ENCODE peak calls at places on chromosomes 3 and 15, in eight cellular contexts. One of them, this sample, is unnamed.
A peak's percentile ranks its signal among the peaks of the same experiment; 100 is the strongest.

GRCh38 chr3:4394567-4394966 is 72.5 kb downstream of the SUMF1 start:
- DNase-seq in A549: no peak
- DNase-seq in AG04450: no peak
- DNase-seq in GM12864: no peak
- DNase-seq in IMR-90: no peak
- DNase-seq in fibroblast of the aortic adventitia: no peak
- DNase-seq in PC-3: no peak
- DNase-seq in GM23338: no peak
- DNase-seq in this sample: no peak

GRCh38 chr15:71325461-71325860 is 210.2 kb downstream of the THSD4 start:
- DNase-seq in A549: no peak
- DNase-seq in PC-3: peak; percentile 32
- DNase-seq in GM12864: no peak
- DNase-seq in GM23338: no peak
- DNase-seq in IMR-90: peak; percentile 55
- DNase-seq in AG04450: no peak
- DNase-seq in fibroblast of the aortic adventitia: peak; percentile 38
- DNase-seq in this sample: no peak

GRCh38 chr15:32675474-32675873 is 34.0 kb downstream of the SCG5 start:
- DNase-seq in IMR-90: no peak
- DNase-seq in fibroblast of the aortic adventitia: no peak
- DNase-seq in PC-3: no peak
- DNase-seq in A549: no peak
- DNase-seq in GM12864: no peak
- DNase-seq in AG04450: no peak
- DNase-seq in GM23338: no peak
- DNase-seq in this sample: no peak

GRCh38 chr3:48928679-48929078 is 10.0 kb downstream of the ARIH2 start:
- DNase-seq in IMR-90: peak; percentile 38
- DNase-seq in PC-3: no peak
- DNase-seq in A549: no peak
- DNase-seq in GM23338: no peak
- DNase-seq in fibroblast of the aortic adventitia: peak; percentile 25
- DNase-seq in AG04450: no peak
- DNase-seq in GM12864: no peak
- DNase-seq in this sample: no peak

GRCh38 chr15:65055201-65055870 is 10.1 kb downstream of the SLC51B start:
- DNase-seq in PC-3: peak; percentile 43
- DNase-seq in A549: no peak
- DNase-seq in GM23338: no peak
- DNase-seq in fibroblast of the aortic adventitia: peak; percentile 43
- DNase-seq in IMR-90: peak; percentile 45
- DNase-seq in AG04450: no peak
- DNase-seq in GM12864: no peak
- DNase-seq in this sample: no peak

GRCh38 chr15:73571346-73571745 is 61.8 kb downstream of the NPTN start:
- DNase-seq in PC-3: no peak
- DNase-seq in GM12864: no peak
- DNase-seq in GM23338: no peak
- DNase-seq in A549: no peak
- DNase-seq in AG04450: no peak
- DNase-seq in IMR-90: no peak
- DNase-seq in fibroblast of the aortic adventitia: no peak
- DNase-seq in this sample: no peak

GRCh38 chr3:152879790-152880174 is 44.9 kb downstream of the P2RY1 start:
- DNase-seq in PC-3: no peak
- DNase-seq in AG04450: no peak
- DNase-seq in fibroblast of the aortic adventitia: no peak
- DNase-seq in IMR-90: no peak
- DNase-seq in A549: no peak
- DNase-seq in GM23338: no peak
- DNase-seq in GM12864: no peak
- DNase-seq in this sample: no peak

GRCh38 chr15:25616471-25616870 is 177.6 kb upstream of the UBE3A start:
- DNase-seq in GM23338: no peak
- DNase-seq in AG04450: no peak
- DNase-seq in PC-3: no peak
- DNase-seq in A549: no peak
- DNase-seq in IMR-90: no peak
- DNase-seq in fibroblast of the aortic adventitia: no peak
- DNase-seq in GM12864: no peak
- DNase-seq in this sample: no peak

GRCh38 chr3:32583708-32584107 is 13.1 kb upstream of the DYNC1LI1 start:
- DNase-seq in fibroblast of the aortic adventitia: no peak
- DNase-seq in PC-3: no peak
- DNase-seq in GM23338: no peak
- DNase-seq in AG04450: no peak
- DNase-seq in IMR-90: peak; percentile 66
- DNase-seq in A549: no peak
- DNase-seq in GM12864: no peak
- DNase-seq in this sample: no peak

GRCh38 chr3:71069797-71070196 is 513.7 kb downstream of the FOXP1 start:
- DNase-seq in GM23338: peak; percentile 72
- DNase-seq in fibroblast of the aortic adventitia: peak; percentile 82
- DNase-seq in PC-3: peak; percentile 86
- DNase-seq in A549: peak; percentile 73
- DNase-seq in GM12864: no peak
- DNase-seq in IMR-90: no peak
- DNase-seq in AG04450: no peak
- DNase-seq in this sample: peak; percentile 64

GRCh38 chr3:33358172-33358781 is 81.0 kb downstream of the FBXL2 start:
- DNase-seq in A549: no peak
- DNase-seq in GM12864: no peak
- DNase-seq in IMR-90: no peak
- DNase-seq in GM23338: no peak
- DNase-seq in PC-3: no peak
- DNase-seq in AG04450: no peak
- DNase-seq in fibroblast of the aortic adventitia: no peak
- DNase-seq in this sample: no peak

GRCh38 chr15:57728436-57728835 is 21.9 kb downstream of the POLR2M start:
- DNase-seq in GM23338: no peak
- DNase-seq in IMR-90: peak; percentile 28
- DNase-seq in PC-3: no peak
- DNase-seq in fibroblast of the aortic adventitia: no peak
- DNase-seq in A549: no peak
- DNase-seq in GM12864: no peak
- DNase-seq in AG04450: no peak
- DNase-seq in this sample: no peak

GRCh38 chr15:42163947-42164550 is 7.6 kb upstream of the PLA2G4F start:
- DNase-seq in PC-3: no peak
- DNase-seq in AG04450: no peak
- DNase-seq in fibroblast of the aortic adventitia: no peak
- DNase-seq in GM23338: no peak
- DNase-seq in A549: no peak
- DNase-seq in GM12864: no peak
- DNase-seq in IMR-90: no peak
- DNase-seq in this sample: no peak

GRCh38 chr3:60309539-60310268 is 941.5 kb downstream of the FHIT start:
- DNase-seq in fibroblast of the aortic adventitia: no peak
- DNase-seq in GM23338: no peak
- DNase-seq in A549: no peak
- DNase-seq in AG04450: no peak
- DNase-seq in GM12864: no peak
- DNase-seq in PC-3: no peak
- DNase-seq in IMR-90: no peak
- DNase-seq in this sample: no peak

GRCh38 chr15:62888628-62889027 is 153.9 kb upstream of the TPM1 start:
- DNase-seq in A549: no peak
- DNase-seq in GM12864: no peak
- DNase-seq in PC-3: peak; percentile 44
- DNase-seq in AG04450: no peak
- DNase-seq in GM23338: no peak
- DNase-seq in fibroblast of the aortic adventitia: no peak
- DNase-seq in IMR-90: peak; percentile 17
- DNase-seq in this sample: no peak

GRCh38 chr3:25283596-25283995 is 144.5 kb upstream of the RARB start:
- DNase-seq in GM23338: no peak
- DNase-seq in GM12864: no peak
- DNase-seq in A549: no peak
- DNase-seq in AG04450: no peak
- DNase-seq in IMR-90: no peak
- DNase-seq in fibroblast of the aortic adventitia: no peak
- DNase-seq in PC-3: no peak
- DNase-seq in this sample: no peak

GRCh38 chr15:70376929-70377691 is 279.4 kb upstream of the TLE3 start:
- DNase-seq in fibroblast of the aortic adventitia: peak; percentile 68
- DNase-seq in PC-3: no peak
- DNase-seq in AG04450: no peak
- DNase-seq in GM12864: no peak
- DNase-seq in IMR-90: peak; percentile 2
- DNase-seq in A549: no peak
- DNase-seq in GM23338: peak; percentile 61
- DNase-seq in this sample: no peak

GRCh38 chr15:42453826-42454225 is 37.1 kb downstream of the ZNF106 start:
- DNase-seq in GM12864: no peak
- DNase-seq in fibroblast of the aortic adventitia: no peak
- DNase-seq in A549: no peak
- DNase-seq in AG04450: no peak
- DNase-seq in GM23338: no peak
- DNase-seq in IMR-90: no peak
- DNase-seq in PC-3: no peak
- DNase-seq in this sample: no peak

GRCh38 chr3:129228891-129229585 is 20.4 kb upstream of the COPG1 start:
- DNase-seq in PC-3: peak; percentile 85
- DNase-seq in A549: peak; percentile 60
- DNase-seq in GM12864: no peak
- DNase-seq in fibroblast of the aortic adventitia: peak; percentile 69
- DNase-seq in AG04450: peak; percentile 50
- DNase-seq in GM23338: peak; percentile 58
- DNase-seq in IMR-90: peak; percentile 88
- DNase-seq in this sample: no peak
- TF ChIP-seq CTCF in PC-3: peak; percentile 35
- TF ChIP-seq CTCF in A549: no peak
- TF ChIP-seq CTCF in GM12864: no peak
- TF ChIP-seq CTCF in fibroblast of the aortic adventitia: no peak
- TF ChIP-seq CTCF in AG04450: no peak
- TF ChIP-seq CTCF in GM23338: no peak
- TF ChIP-seq CTCF in IMR-90: peak; percentile 2
- TF ChIP-seq CTCF in this sample: no peak

DNA sequence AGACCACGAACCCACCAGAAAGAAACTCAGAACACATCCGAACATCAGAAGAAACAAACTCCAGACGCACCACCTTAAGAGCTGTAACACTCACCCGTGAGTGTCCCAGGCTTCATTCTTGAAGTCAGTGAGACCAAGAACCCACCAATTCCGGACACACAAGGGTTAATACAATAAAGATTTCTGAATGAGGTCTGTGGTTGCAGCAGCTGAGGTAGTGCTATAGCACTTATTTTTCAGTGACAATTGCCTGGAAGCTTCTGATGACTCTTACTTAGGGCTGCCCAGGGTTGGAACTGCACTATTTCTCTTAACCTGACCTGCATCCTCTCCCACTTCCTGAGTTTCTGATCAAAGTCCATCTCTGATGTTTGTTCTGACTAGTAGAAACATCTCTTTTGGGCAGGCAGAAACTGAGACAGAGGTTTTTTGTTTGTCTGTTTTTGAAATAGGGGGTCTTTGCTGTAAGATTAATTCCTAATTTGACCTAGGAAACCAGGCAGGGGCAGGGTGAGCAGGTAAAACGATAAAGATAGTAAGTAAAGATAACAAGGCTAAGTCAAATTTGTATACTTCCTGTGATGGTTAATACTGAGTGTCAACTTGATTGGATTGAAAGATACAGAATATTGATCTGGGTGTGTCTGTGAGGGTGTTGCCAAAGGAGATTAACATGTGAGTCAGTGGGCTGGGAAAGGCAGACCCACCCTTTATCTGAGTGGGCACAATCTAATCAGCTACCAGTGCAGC is 169.1 kb downstream of the GAP43 start:
- DNase-seq in fibroblast of the aortic adventitia: peak; percentile 28
- DNase-seq in AG04450: no peak
- DNase-seq in IMR-90: peak; percentile 52
- DNase-seq in GM23338: no peak
- DNase-seq in A549: peak; percentile 72
- DNase-seq in GM12864: no peak
- DNase-seq in PC-3: peak; percentile 86
- DNase-seq in this sample: no peak
- H3K4me3 ChIP-seq in fibroblast of the aortic adventitia: no peak overlapping the region
- H3K4me3 ChIP-seq in AG04450: no peak overlapping the region
- H3K4me3 ChIP-seq in IMR-90: no peak overlapping the region
- H3K4me3 ChIP-seq in GM23338: no peak overlapping the region
- H3K4me3 ChIP-seq in A549: no peak overlapping the region
- H3K4me3 ChIP-seq in GM12864: no peak overlapping the region
- H3K4me3 ChIP-seq in PC-3: peak overlapping the region; percentile 10
- H3K4me3 ChIP-seq in this sample: no peak overlapping the region

GRCh38 chr3:16069149-16069922 is 105.1 kb upstream of the GALNT15 start:
- DNase-seq in fibroblast of the aortic adventitia: peak; percentile 95
- DNase-seq in PC-3: peak; percentile 97
- DNase-seq in GM12864: no peak
- DNase-seq in AG04450: peak; percentile 93
- DNase-seq in A549: peak; percentile 93
- DNase-seq in IMR-90: peak; percentile 97
- DNase-seq in GM23338: no peak
- DNase-seq in this sample: no peak

GRCh38 chr3:16070707-16071106 is 103.8 kb upstream of the GALNT15 start:
- DNase-seq in PC-3: no peak
- DNase-seq in GM23338: no peak
- DNase-seq in GM12864: no peak
- DNase-seq in A549: no peak
- DNase-seq in IMR-90: no peak
- DNase-seq in fibroblast of the aortic adventitia: no peak
- DNase-seq in AG04450: no peak
- DNase-seq in this sample: no peak

GRCh38 chr3:16066975-16067374 is 107.5 kb upstream of the GALNT15 start:
- DNase-seq in fibroblast of the aortic adventitia: peak; percentile 82
- DNase-seq in A549: peak; percentile 46
- DNase-seq in PC-3: peak; percentile 25
- DNase-seq in GM23338: no peak
- DNase-seq in GM12864: no peak
- DNase-seq in AG04450: no peak
- DNase-seq in IMR-90: peak; percentile 97
- DNase-seq in this sample: no peak

GRCh38 chr3:16066545-16066944 is 107.9 kb upstream of the GALNT15 start:
- DNase-seq in A549: no peak
- DNase-seq in PC-3: no peak
- DNase-seq in GM23338: no peak
- DNase-seq in AG04450: no peak
- DNase-seq in IMR-90: no peak
- DNase-seq in fibroblast of the aortic adventitia: peak; percentile 75
- DNase-seq in GM12864: no peak
- DNase-seq in this sample: no peak

GRCh38 chr3:16067837-16068471 is 106.5 kb upstream of the GALNT15 start:
- DNase-seq in fibroblast of the aortic adventitia: no peak
- DNase-seq in AG04450: no peak
- DNase-seq in PC-3: peak; percentile 93
- DNase-seq in A549: peak; percentile 48
- DNase-seq in GM12864: no peak
- DNase-seq in IMR-90: peak; percentile 48
- DNase-seq in GM23338: no peak
- DNase-seq in this sample: no peak
- TF ChIP-seq CTCF in fibroblast of the aortic adventitia: no peak
- TF ChIP-seq CTCF in AG04450: no peak
- TF ChIP-seq CTCF in PC-3: no peak
- TF ChIP-seq CTCF in A549: no peak
- TF ChIP-seq CTCF in GM12864: no peak
- TF ChIP-seq CTCF in IMR-90: no peak
- TF ChIP-seq CTCF in GM23338: no peak
- TF ChIP-seq CTCF in this sample: no peak

DNA sequence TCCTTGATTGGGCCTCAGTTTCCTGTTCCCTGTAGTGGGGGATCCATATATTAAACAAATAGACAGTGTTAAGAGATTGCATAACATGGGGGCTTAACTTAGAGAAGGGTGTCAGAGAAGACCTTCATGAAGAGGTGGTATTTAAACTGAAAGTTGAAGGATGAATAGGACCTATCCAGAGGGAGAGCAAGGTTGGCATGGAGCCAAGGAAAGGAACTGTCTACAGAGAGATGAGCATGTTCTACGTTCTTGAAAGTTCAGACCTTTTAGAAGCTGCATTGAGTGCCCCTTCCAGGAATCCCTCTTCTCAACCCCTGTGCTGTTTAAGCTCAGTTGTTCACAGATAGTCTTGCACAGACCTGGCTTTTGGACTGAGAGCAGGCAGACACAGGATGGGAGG is 2.4 kb downstream of the HTD2 start:
- DNase-seq in PC-3: no peak
- DNase-seq in AG04450: no peak
- DNase-seq in fibroblast of the aortic adventitia: peak; percentile 32
- DNase-seq in IMR-90: peak; percentile 12
- DNase-seq in GM12864: no peak
- DNase-seq in A549: no peak
- DNase-seq in GM23338: no peak
- DNase-seq in this sample: no peak
- H3K4me3 ChIP-seq in PC-3: no peak overlapping the region
- H3K4me3 ChIP-seq in AG04450: no peak overlapping the region
- H3K4me3 ChIP-seq in fibroblast of the aortic adventitia: no peak overlapping the region
- H3K4me3 ChIP-seq in IMR-90: no peak overlapping the region
- H3K4me3 ChIP-seq in GM12864: no peak overlapping the region
- H3K4me3 ChIP-seq in A549: no peak overlapping the region
- H3K4me3 ChIP-seq in GM23338: no peak overlapping the region
- H3K4me3 ChIP-seq in this sample: no peak overlapping the region